ENCODE peak calls at places on chromosomes 16 and 17, in eight cellular contexts. One of them, this sample, is unnamed.

GRCh38 chr16:8741636-8742427 is 55.6 kb downstream of the TMEM186 start:
- DNase-seq in RWPE1: no peak
- DNase-seq in A549: no peak
- DNase-seq in AG04450: no peak
- DNase-seq in lung: no peak
- DNase-seq in SK-N-SH: no peak
- DNase-seq in right lobe of liver: no peak
- DNase-seq in iPS DF 6.9: no peak
- DNase-seq in this sample: no peak

GRCh38 chr17:67435122-67435521 is 58.0 kb downstream of the PITPNC1 start:
- DNase-seq in AG04450: no peak
- DNase-seq in iPS DF 6.9: no peak
- DNase-seq in RWPE1: no peak
- DNase-seq in lung: no peak
- DNase-seq in right lobe of liver: no peak
- DNase-seq in A549: no peak
- DNase-seq in SK-N-SH: no peak
- DNase-seq in this sample: no peak

GRCh38 chr17:76585649-76586593 is at the start of gene ST6GALNAC2:
- DNase-seq in right lobe of liver: peak
- DNase-seq in iPS DF 6.9: no peak
- DNase-seq in RWPE1: peak
- DNase-seq in AG04450: no peak
- DNase-seq in A549: peak
- DNase-seq in SK-N-SH: peak
- DNase-seq in lung: peak
- DNase-seq in this sample: peak

GRCh38 chr16:1770328-1771071 is 843 bp downstream of the NME3 start:
- DNase-seq in RWPE1: peak
- DNase-seq in right lobe of liver: peak
- DNase-seq in lung: peak
- DNase-seq in A549: no peak
- DNase-seq in SK-N-SH: peak
- DNase-seq in AG04450: no peak
- DNase-seq in iPS DF 6.9: no peak
- DNase-seq in this sample: peak

GRCh38 chr17:31499771-31500554 is 108.5 kb downstream of the RAB11FIP4 start:
- DNase-seq in SK-N-SH: peak
- DNase-seq in RWPE1: peak
- DNase-seq in right lobe of liver: peak
- DNase-seq in lung: no peak
- DNase-seq in A549: no peak
- DNase-seq in iPS DF 6.9: no peak
- DNase-seq in AG04450: no peak
- DNase-seq in this sample: peak

GRCh38 chr17:7684856-7685532 is 2.3 kb downstream of the TP53 start:
- DNase-seq in iPS DF 6.9: no peak
- DNase-seq in A549: no peak
- DNase-seq in AG04450: no peak
- DNase-seq in lung: no peak
- DNase-seq in right lobe of liver: no peak
- DNase-seq in RWPE1: no peak
- DNase-seq in SK-N-SH: no peak
- DNase-seq in this sample: no peak

GRCh38 chr16:477287-477686 is 50.2 kb upstream of the CAPN15 start:
- DNase-seq in lung: no peak
- DNase-seq in SK-N-SH: no peak
- DNase-seq in AG04450: no peak
- DNase-seq in iPS DF 6.9: no peak
- DNase-seq in A549: no peak
- DNase-seq in RWPE1: no peak
- DNase-seq in right lobe of liver: no peak
- DNase-seq in this sample: no peak

GRCh38 chr16:86581458-86581857 is 3.1 kb downstream of the FOXL1 start:
- DNase-seq in lung: no peak
- DNase-seq in A549: no peak
- DNase-seq in right lobe of liver: no peak
- DNase-seq in RWPE1: no peak
- DNase-seq in SK-N-SH: no peak
- DNase-seq in iPS DF 6.9: no peak
- DNase-seq in AG04450: no peak
- DNase-seq in this sample: no peak

GRCh38 chr16:80191928-80192327 is 348.9 kb upstream of the DYNLRB2 start:
- DNase-seq in AG04450: no peak
- DNase-seq in SK-N-SH: no peak
- DNase-seq in iPS DF 6.9: no peak
- DNase-seq in A549: no peak
- DNase-seq in right lobe of liver: no peak
- DNase-seq in lung: no peak
- DNase-seq in RWPE1: no peak
- DNase-seq in this sample: no peak

GRCh38 chr16:1613728-1614225 is 1.6 kb downstream of the CRAMP1 start:
- DNase-seq in iPS DF 6.9: no peak
- DNase-seq in AG04450: no peak
- DNase-seq in SK-N-SH: no peak
- DNase-seq in RWPE1: peak
- DNase-seq in A549: no peak
- DNase-seq in right lobe of liver: no peak
- DNase-seq in lung: no peak
- DNase-seq in this sample: no peak

GRCh38 chr17:75574404-75575093 is 13.1 kb upstream of the MYO15B start:
- DNase-seq in iPS DF 6.9: no peak
- DNase-seq in right lobe of liver: no peak
- DNase-seq in A549: no peak
- DNase-seq in lung: no peak
- DNase-seq in AG04450: no peak
- DNase-seq in RWPE1: no peak
- DNase-seq in SK-N-SH: no peak
- DNase-seq in this sample: no peak

GRCh38 chr17:32496348-32497078 is 9.7 kb downstream of the CDK5R1 start:
- DNase-seq in right lobe of liver: no peak
- DNase-seq in RWPE1: peak
- DNase-seq in lung: no peak
- DNase-seq in iPS DF 6.9: no peak
- DNase-seq in SK-N-SH: no peak
- DNase-seq in A549: no peak
- DNase-seq in AG04450: peak
- DNase-seq in this sample: no peak

GRCh38 chr16:83956336-83957289 is 3.6 kb downstream of the OSGIN1 start:
- DNase-seq in A549: peak
- DNase-seq in right lobe of liver: peak
- DNase-seq in iPS DF 6.9: peak
- DNase-seq in RWPE1: peak
- DNase-seq in AG04450: peak
- DNase-seq in lung: peak
- DNase-seq in SK-N-SH: peak
- DNase-seq in this sample: peak

GRCh38 chr16:77402672-77403071 is 32.2 kb downstream of the ADAMTS18 start:
- DNase-seq in right lobe of liver: no peak
- DNase-seq in AG04450: no peak
- DNase-seq in iPS DF 6.9: no peak
- DNase-seq in lung: no peak
- DNase-seq in A549: no peak
- DNase-seq in SK-N-SH: no peak
- DNase-seq in RWPE1: no peak
- DNase-seq in this sample: no peak

GRCh38 chr16:5018791-5019190 is 14.9 kb downstream of the NAGPA start:
- DNase-seq in SK-N-SH: no peak
- DNase-seq in right lobe of liver: no peak
- DNase-seq in A549: no peak
- DNase-seq in AG04450: no peak
- DNase-seq in RWPE1: no peak
- DNase-seq in iPS DF 6.9: no peak
- DNase-seq in lung: no peak
- DNase-seq in this sample: no peak

GRCh38 chr17:2174048-2174447 is 119.1 kb downstream of the HIC1 start:
- DNase-seq in AG04450: no peak
- DNase-seq in right lobe of liver: no peak
- DNase-seq in SK-N-SH: no peak
- DNase-seq in iPS DF 6.9: no peak
- DNase-seq in RWPE1: no peak
- DNase-seq in lung: no peak
- DNase-seq in A549: no peak
- DNase-seq in this sample: no peak

GRCh38 chr17:979539-980405 is at the start of gene NXN:
- DNase-seq in A549: peak
- DNase-seq in SK-N-SH: peak
- DNase-seq in AG04450: no peak
- DNase-seq in iPS DF 6.9: no peak
- DNase-seq in RWPE1: peak
- DNase-seq in right lobe of liver: peak
- DNase-seq in lung: peak
- DNase-seq in this sample: peak
- H3K27ac ChIP-seq in A549: peak
- H3K27ac ChIP-seq in SK-N-SH: peak
- H3K27ac ChIP-seq in AG04450: peak
- H3K27ac ChIP-seq in iPS DF 6.9: no peak
- H3K27ac ChIP-seq in RWPE1: peak
- H3K27ac ChIP-seq in right lobe of liver: peak
- H3K27ac ChIP-seq in lung: peak
- H3K27ac ChIP-seq in this sample: peak

GRCh38 chr17:72719206-72719581 is 373.3 kb downstream of the SLC39A11 start:
- DNase-seq in A549: no peak
- DNase-seq in lung: no peak
- DNase-seq in iPS DF 6.9: no peak
- DNase-seq in AG04450: no peak
- DNase-seq in SK-N-SH: no peak
- DNase-seq in right lobe of liver: no peak
- DNase-seq in RWPE1: no peak
- DNase-seq in this sample: no peak
- H3K27ac ChIP-seq in A549: peak
- H3K27ac ChIP-seq in lung: no peak
- H3K27ac ChIP-seq in iPS DF 6.9: no peak
- H3K27ac ChIP-seq in AG04450: no peak
- H3K27ac ChIP-seq in SK-N-SH: no peak
- H3K27ac ChIP-seq in right lobe of liver: no peak
- H3K27ac ChIP-seq in RWPE1: no peak
- H3K27ac ChIP-seq in this sample: no peak

DNA sequence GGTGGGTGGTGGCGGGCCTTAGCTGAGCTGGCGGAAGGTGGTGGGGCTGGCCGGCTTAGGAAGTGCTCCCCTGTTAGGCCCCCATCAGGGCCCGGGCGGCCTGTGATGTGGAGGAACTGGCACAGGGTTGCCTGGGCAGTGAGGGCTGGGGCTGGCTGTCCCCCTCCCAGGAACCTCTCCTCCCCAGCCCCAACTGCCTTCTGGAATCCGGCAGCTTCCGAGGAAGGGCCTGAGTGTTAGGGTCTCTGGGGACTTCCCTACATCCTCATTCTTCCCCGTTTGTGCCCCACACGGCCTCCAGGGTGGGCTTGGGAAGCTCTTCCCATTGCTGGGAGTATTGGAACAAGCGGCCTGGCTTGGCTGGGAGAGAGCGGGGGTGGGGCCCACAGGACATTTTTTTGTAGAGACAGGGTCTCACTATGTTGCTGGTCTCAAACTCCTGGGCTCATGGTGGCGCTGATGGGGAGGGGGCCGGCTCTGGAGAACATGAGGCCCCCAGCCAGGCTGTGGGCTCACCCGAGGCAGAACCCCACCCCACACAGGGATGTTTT is 89.9 kb upstream of the CIBAR2 start:
- DNase-seq in right lobe of liver: no peak
- DNase-seq in iPS DF 6.9: no peak
- DNase-seq in lung: no peak
- DNase-seq in RWPE1: no peak
- DNase-seq in A549: no peak
- DNase-seq in AG04450: no peak
- DNase-seq in SK-N-SH: no peak
- DNase-seq in this sample: no peak
- H3K27ac ChIP-seq in right lobe of liver: no peak
- H3K27ac ChIP-seq in iPS DF 6.9: no peak
- H3K27ac ChIP-seq in lung: peak
- H3K27ac ChIP-seq in RWPE1: peak
- H3K27ac ChIP-seq in A549: peak
- H3K27ac ChIP-seq in AG04450: peak
- H3K27ac ChIP-seq in SK-N-SH: peak
- H3K27ac ChIP-seq in this sample: peak

GRCh38 chr17:80145076-80146075 is 1.6 kb downstream of the EIF4A3 start:
- DNase-seq in iPS DF 6.9: no peak
- DNase-seq in right lobe of liver: no peak
- DNase-seq in A549: no peak
- DNase-seq in AG04450: no peak
- DNase-seq in RWPE1: no peak
- DNase-seq in lung: no peak
- DNase-seq in SK-N-SH: no peak
- DNase-seq in this sample: no peak
- H3K27ac ChIP-seq in iPS DF 6.9: no peak
- H3K27ac ChIP-seq in right lobe of liver: peak
- H3K27ac ChIP-seq in A549: peak
- H3K27ac ChIP-seq in AG04450: no peak
- H3K27ac ChIP-seq in RWPE1: peak
- H3K27ac ChIP-seq in lung: no peak
- H3K27ac ChIP-seq in SK-N-SH: no peak
- H3K27ac ChIP-seq in this sample: peak

GRCh38 chr17:48388955-48389764 is 40.9 kb downstream of the SKAP1 start:
- DNase-seq in RWPE1: no peak
- DNase-seq in lung: no peak
- DNase-seq in right lobe of liver: no peak
- DNase-seq in AG04450: no peak
- DNase-seq in SK-N-SH: no peak
- DNase-seq in iPS DF 6.9: no peak
- DNase-seq in A549: no peak
- DNase-seq in this sample: no peak
- H3K27ac ChIP-seq in RWPE1: no peak
- H3K27ac ChIP-seq in lung: no peak
- H3K27ac ChIP-seq in right lobe of liver: no peak
- H3K27ac ChIP-seq in AG04450: no peak
- H3K27ac ChIP-seq in SK-N-SH: no peak
- H3K27ac ChIP-seq in iPS DF 6.9: no peak
- H3K27ac ChIP-seq in A549: no peak
- H3K27ac ChIP-seq in this sample: no peak

This sample was measured in WERI-Rb-1.